ENCODE peak calls at places on chromosomes 5 and 9, in four cellular contexts. I is mesendoderm; Z is naive thymus-derived CD4-positive, alpha-beta T cell; R is stomach. K is an unnamed sample.

GRCh38 chr5:144247131-144247530 is 76.5 kb downstream of the KCTD16 start:
- DNase-seq in I (peak), R (no peak), Z (no peak), K (no peak)

GRCh38 chr5:138901716-138902115 is 26.6 kb upstream of the LRRTM2 start:
- DNase-seq in I (peak), Z (no peak), R (no peak), K (no peak)

GRCh38 chr9:132647355-132647754 is 22.4 kb downstream of the DDX31 start:
- DNase-seq in Z (no peak), R (no peak), I (no peak), K (no peak)

GRCh38 chr9:131856105-131856504 is 116.2 kb upstream of the RAPGEF1 start:
- DNase-seq in R (no peak), Z (no peak), I (peak), K (no peak)

GRCh38 chr5:91706785-91707520 is 323.8 kb upstream of the ARRDC3 start:
- DNase-seq in R (no peak), I (no peak), Z (no peak), K (no peak)

GRCh38 chr5:161089569-161089968 is 237.6 kb upstream of the ATP10B start:
- DNase-seq in I (no peak), R (no peak), Z (no peak), K (no peak)

GRCh38 chr5:33313150-33313549 is 127.6 kb upstream of the TARS1 start:
- DNase-seq in I (peak), R (no peak), Z (no peak), K (no peak)

GRCh38 chr5:56119050-56119449 is 114.1 kb downstream of the ANKRD55 start:
- DNase-seq in I (no peak), Z (no peak), R (no peak), K (no peak)

GRCh38 chr5:141904551-141904950 is 19.1 kb upstream of the DELE1 start:
- DNase-seq in Z (no peak), R (no peak), I (no peak), K (no peak)

GRCh38 chr9:33840381-33840780 is 23.4 kb downstream of the UBE2R2 start:
- DNase-seq in I (no peak), R (no peak), Z (no peak), K (no peak)

GRCh38 chr5:159059722-159060121 is 40.0 kb downstream of the EBF1 start:
- DNase-seq in I (no peak), R (no peak), Z (no peak), K (no peak)

GRCh38 chr5:159058928-159059636 is 40.6 kb downstream of the EBF1 start:
- DNase-seq in R (no peak), I (no peak), Z (no peak), K (no peak)

GRCh38 chr5:159053708-159054107 is 46.0 kb downstream of the EBF1 start:
- DNase-seq in I (peak), R (no peak), Z (no peak), K (no peak)

GRCh38 chr5:159056201-159056600 is 43.5 kb downstream of the EBF1 start:
- DNase-seq in R (no peak), I (no peak), Z (no peak), K (no peak)

DNA sequence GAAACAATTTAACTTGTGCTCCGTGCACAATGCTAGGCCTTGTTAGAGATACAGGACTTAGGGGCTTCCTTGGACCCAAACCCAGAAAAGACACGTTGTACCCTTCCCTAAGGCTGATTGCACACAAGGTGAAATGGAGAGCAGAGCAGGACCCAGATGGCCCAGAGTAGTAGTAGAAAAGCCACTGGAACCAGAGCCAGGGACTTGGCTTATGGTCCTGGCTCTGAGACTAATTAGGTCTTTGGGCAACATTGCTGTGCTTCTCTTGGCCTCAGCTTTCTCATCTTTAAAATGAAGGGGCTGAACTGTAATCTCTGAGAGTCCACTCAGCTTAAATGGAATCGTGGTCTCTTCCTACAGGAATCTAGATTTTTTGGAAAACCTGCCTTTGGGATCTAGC is 42.3 kb downstream of the EBF1 start:
- DNase-seq in R (no peak), Z (no peak), I (no peak), K (no peak)
- H3K27ac ChIP-seq in R (no peak), Z (no peak), I (no peak), K (no peak)

DNA sequence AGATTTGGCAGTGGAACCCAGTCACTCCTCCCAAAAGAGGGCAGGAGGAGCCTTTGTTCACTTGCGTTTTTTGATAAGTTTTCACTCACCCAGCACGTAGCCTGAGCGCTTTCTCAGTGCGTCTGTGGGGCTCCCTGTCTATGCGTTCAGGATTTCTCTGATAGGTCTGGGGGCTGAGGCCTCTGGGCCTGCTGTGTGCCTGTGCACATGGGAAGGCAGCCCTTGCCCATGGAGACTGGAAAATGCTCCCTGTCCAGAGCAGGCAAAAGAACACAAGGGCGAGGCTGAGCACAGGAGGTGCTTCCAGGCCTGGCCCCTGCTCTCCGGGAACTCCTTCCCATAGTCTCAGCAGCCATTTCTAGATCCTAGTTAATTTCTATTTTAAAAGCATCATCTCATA is 249.9 kb downstream of the FSTL4 start:
- DNase-seq in I (no peak), R (no peak), Z (no peak), K (no peak)
- H3K27ac ChIP-seq in I (no peak), R (no peak), Z (no peak), K (no peak)

GRCh38 chr5:93676707-93677106 is 64.7 kb downstream of the POU5F2 start:
- DNase-seq in I (no peak), R (no peak), Z (no peak), K (no peak)
- H3K27ac ChIP-seq in I (no peak), R (no peak), Z (no peak), K (no peak)

DNA sequence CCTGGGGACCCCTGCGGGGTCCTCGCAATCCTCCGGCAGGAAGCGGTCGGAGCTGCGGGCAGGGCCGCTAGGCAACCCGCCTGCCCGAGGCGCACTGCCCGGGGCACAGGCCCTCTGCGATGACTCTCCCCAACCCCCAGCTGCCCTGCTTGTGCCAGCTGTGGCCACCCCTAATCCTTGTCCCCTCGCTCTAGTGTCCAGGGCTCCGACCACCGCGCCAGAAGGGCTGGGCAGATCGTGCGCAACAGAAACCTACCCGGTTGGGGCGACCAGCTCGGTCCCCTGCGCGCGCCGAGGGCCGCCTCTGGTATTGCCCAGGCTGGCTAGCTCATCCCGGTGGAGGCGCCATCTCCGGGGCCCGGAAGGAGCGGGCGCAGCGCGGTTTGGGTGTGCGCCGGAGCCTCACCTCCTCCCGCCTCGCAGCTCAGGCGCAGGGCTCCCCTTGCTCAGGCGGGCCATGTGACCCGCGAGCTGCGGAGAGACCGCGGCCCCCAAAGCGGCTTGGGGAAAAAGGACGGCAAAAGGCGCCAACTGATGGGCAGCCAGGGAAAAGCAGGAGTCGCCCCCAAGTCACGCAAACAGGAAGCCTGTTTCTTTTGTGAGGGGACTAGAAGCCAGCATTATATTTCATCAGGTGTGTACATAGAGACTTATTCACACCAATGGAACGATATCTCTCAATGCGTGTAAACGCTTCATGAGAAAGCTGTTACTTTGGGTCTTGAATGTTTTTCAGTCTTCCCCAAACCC is 46.8 kb upstream of the RNF20 start:
- DNase-seq in I (peak), R (peak), Z (no peak), K (no peak)
- H3K27ac ChIP-seq in I (no peak), R (peak), Z (no peak), K (no peak)

GRCh38 chr9:126394802-126395201 is 68.2 kb downstream of the MVB12B start:
- DNase-seq in I (no peak), R (no peak), Z (no peak), K (no peak)
- H3K27ac ChIP-seq in I (no peak), R (no peak), Z (no peak), K (no peak)

GRCh38 chr9:2622361-2623045 is 916 bp downstream of the VLDLR start:
- DNase-seq in Z (peak), I (peak), R (peak), K (no peak)
- H3K27ac ChIP-seq in Z (no peak), I (peak), R (peak), K (no peak)